ENCODE peak calls at places on chromosomes 7 and 10, in seven cellular contexts. V, M, G, W, D, Y and O are unnamed samples.

GRCh38 chr10:115092555-115093285 is 445 bp upstream of the ATRNL1 start:
- DNase-seq in V (no peak), M (no peak), G (peak), W (peak), D (peak), Y (no peak), O (peak)

GRCh38 chr10:24430591-24430990 is 221.7 kb downstream of the KIAA1217 start:
- DNase-seq in V (no peak), M (no peak), G (no peak), W (no peak), D (no peak), Y (no peak), O (no peak)

GRCh38 chr10:43222296-43222695 is 44.6 kb downstream of the RASGEF1A start:
- DNase-seq in V (no peak), M (no peak), G (no peak), W (no peak), D (peak), Y (no peak), O (no peak)

GRCh38 chr7:105149827-105150226 is 135.8 kb downstream of the KMT2E start:
- DNase-seq in V (no peak), M (no peak), G (no peak), W (no peak), D (no peak), Y (no peak), O (no peak)

GRCh38 chr7:13933536-13933935 is 55.9 kb downstream of the ETV1 start:
- DNase-seq in V (no peak), M (no peak), G (no peak), W (no peak), D (no peak), Y (no peak), O (no peak)

GRCh38 chr7:95365151-95365550 is 31.0 kb downstream of the PON3 start:
- DNase-seq in V (no peak), M (no peak), G (no peak), W (no peak), D (no peak), Y (no peak), O (no peak)

GRCh38 chr10:110527731-110528171 is 30.0 kb downstream of the DUSP5 start:
- DNase-seq in V (no peak), M (no peak), G (no peak), W (no peak), D (no peak), Y (no peak), O (no peak)

GRCh38 chr7:149496642-149497391 is 792 bp downstream of the ZNF746 start:
- DNase-seq in V (peak), M (peak), G (peak), W (peak), D (peak), Y (no peak), O (no peak)

GRCh38 chr10:29811751-29812427 is 177.1 kb upstream of the SVIL start:
- DNase-seq in V (peak), M (no peak), G (peak), W (no peak), D (peak), Y (peak), O (peak)

GRCh38 chr10:44828515-44829142 is 82.5 kb upstream of the TMEM72 start:
- DNase-seq in V (no peak), M (no peak), G (no peak), W (no peak), D (no peak), Y (no peak), O (no peak)

GRCh38 chr7:69078997-69079769 is 519.1 kb upstream of the AUTS2 start:
- DNase-seq in V (no peak), M (no peak), G (no peak), W (no peak), D (peak), Y (no peak), O (no peak)

GRCh38 chr10:103154464-103155299 is 38.4 kb downstream of the NT5C2 start:
- DNase-seq in V (no peak), M (no peak), G (no peak), W (no peak), D (no peak), Y (peak), O (no peak)

GRCh38 chr10:89591796-89592271 is 53.2 kb downstream of the PANK1 start:
- DNase-seq in V (no peak), M (no peak), G (no peak), W (no peak), D (no peak), Y (no peak), O (no peak)

GRCh38 chr10:113681533-113682470 is 2.1 kb downstream of the CASP7 start:
- DNase-seq in V (no peak), M (no peak), G (peak), W (peak), D (no peak), Y (no peak), O (no peak)

GRCh38 chr10:128121750-128122412 is 4.3 kb downstream of the MKI67 start:
- DNase-seq in V (no peak), M (no peak), G (no peak), W (no peak), D (no peak), Y (no peak), O (no peak)

GRCh38 chr7:105346593-105347322 is 42.0 kb downstream of the SRPK2 start:
- DNase-seq in V (no peak), M (no peak), G (peak), W (no peak), D (no peak), Y (no peak), O (no peak)

GRCh38 chr7:118626739-118627138 is 402.2 kb downstream of the ANKRD7 start:
- DNase-seq in V (no peak), M (no peak), G (no peak), W (no peak), D (no peak), Y (no peak), O (no peak)

GRCh38 chr10:62992145-62992721 is 140.9 kb upstream of the NRBF2 start:
- DNase-seq in V (no peak), M (no peak), G (no peak), W (peak), D (no peak), Y (no peak), O (no peak)